ENCODE peak calls at places on chromosomes 16 and 17, in seven cellular contexts. One of them, this sample, is unnamed.

GRCh38 chr17:37538991-37539659 is 49.4 kb downstream of the DUSP14 start:
- DNase-seq in HT1080: no peak
- DNase-seq in right lobe of liver: no peak
- DNase-seq in NCI-H2171: no peak
- DNase-seq in MM.1S: no peak
- DNase-seq in H54: no peak
- DNase-seq in activated CD8-positive, alpha-beta memory T cell treated with anti-CD3 and anti-CD28 coated beads for 48 hours: no peak
- DNase-seq in this sample: no peak

GRCh38 chr16:27690604-27691003 is 140.7 kb downstream of the KATNIP start:
- DNase-seq in HT1080: peak; percentile 20
- DNase-seq in right lobe of liver: no peak
- DNase-seq in NCI-H2171: no peak
- DNase-seq in MM.1S: peak; percentile 24
- DNase-seq in H54: peak; percentile 48
- DNase-seq in activated CD8-positive, alpha-beta memory T cell treated with anti-CD3 and anti-CD28 coated beads for 48 hours: no peak
- DNase-seq in this sample: peak; percentile 45

GRCh38 chr16:27585200-27585599 is 35.3 kb downstream of the KATNIP start:
- DNase-seq in HT1080: no peak
- DNase-seq in right lobe of liver: no peak
- DNase-seq in NCI-H2171: no peak
- DNase-seq in MM.1S: no peak
- DNase-seq in H54: no peak
- DNase-seq in activated CD8-positive, alpha-beta memory T cell treated with anti-CD3 and anti-CD28 coated beads for 48 hours: no peak
- DNase-seq in this sample: no peak

GRCh38 chr17:75238684-75239191 is 22.7 kb downstream of the GGA3 start:
- DNase-seq in HT1080: peak; percentile 48
- DNase-seq in right lobe of liver: no peak
- DNase-seq in NCI-H2171: no peak
- DNase-seq in MM.1S: peak; percentile 77
- DNase-seq in H54: peak; percentile 87
- DNase-seq in activated CD8-positive, alpha-beta memory T cell treated with anti-CD3 and anti-CD28 coated beads for 48 hours: no peak
- DNase-seq in this sample: peak; percentile 87

GRCh38 chr17:2043785-2044184 is 2.0 kb downstream of the OVCA2 start:
- DNase-seq in HT1080: peak; percentile 66
- DNase-seq in right lobe of liver: no peak
- DNase-seq in NCI-H2171: no peak
- DNase-seq in MM.1S: no peak
- DNase-seq in H54: peak; percentile 86
- DNase-seq in activated CD8-positive, alpha-beta memory T cell treated with anti-CD3 and anti-CD28 coated beads for 48 hours: no peak
- DNase-seq in this sample: no peak

GRCh38 chr17:27644586-27644985 is 13.6 kb downstream of the LGALS9 start:
- DNase-seq in HT1080: no peak
- DNase-seq in right lobe of liver: no peak
- DNase-seq in NCI-H2171: no peak
- DNase-seq in MM.1S: no peak
- DNase-seq in H54: no peak
- DNase-seq in activated CD8-positive, alpha-beta memory T cell treated with anti-CD3 and anti-CD28 coated beads for 48 hours: no peak
- DNase-seq in this sample: no peak

GRCh38 chr17:73768691-73769090 is 124.4 kb upstream of the SDK2 start:
- DNase-seq in HT1080: no peak
- DNase-seq in right lobe of liver: no peak
- DNase-seq in NCI-H2171: no peak
- DNase-seq in MM.1S: no peak
- DNase-seq in H54: no peak
- DNase-seq in activated CD8-positive, alpha-beta memory T cell treated with anti-CD3 and anti-CD28 coated beads for 48 hours: no peak
- DNase-seq in this sample: no peak

GRCh38 chr17:69448431-69449102 is 34.1 kb downstream of the MAP2K6 start:
- DNase-seq in HT1080: no peak
- DNase-seq in right lobe of liver: peak; percentile 74
- DNase-seq in NCI-H2171: no peak
- DNase-seq in MM.1S: no peak
- DNase-seq in H54: no peak
- DNase-seq in activated CD8-positive, alpha-beta memory T cell treated with anti-CD3 and anti-CD28 coated beads for 48 hours: no peak
- DNase-seq in this sample: no peak

GRCh38 chr17:34177642-34178041 is 77.4 kb upstream of the CCL2 start:
- DNase-seq in HT1080: peak; percentile 43
- DNase-seq in right lobe of liver: no peak
- DNase-seq in NCI-H2171: no peak
- DNase-seq in MM.1S: no peak
- DNase-seq in H54: no peak
- DNase-seq in activated CD8-positive, alpha-beta memory T cell treated with anti-CD3 and anti-CD28 coated beads for 48 hours: no peak
- DNase-seq in this sample: no peak

GRCh38 chr17:5237541-5238016 is 2.9 kb upstream of the SCIMP start:
- DNase-seq in HT1080: peak; percentile 65
- DNase-seq in right lobe of liver: peak; percentile 70
- DNase-seq in NCI-H2171: no peak
- DNase-seq in MM.1S: peak; percentile 73
- DNase-seq in H54: peak; percentile 81
- DNase-seq in activated CD8-positive, alpha-beta memory T cell treated with anti-CD3 and anti-CD28 coated beads for 48 hours: no peak
- DNase-seq in this sample: peak; percentile 94

GRCh38 chr17:76039121-76039520 is 12.0 kb upstream of the EVPL start:
- DNase-seq in HT1080: no peak
- DNase-seq in right lobe of liver: no peak
- DNase-seq in NCI-H2171: no peak
- DNase-seq in MM.1S: no peak
- DNase-seq in H54: no peak
- DNase-seq in activated CD8-positive, alpha-beta memory T cell treated with anti-CD3 and anti-CD28 coated beads for 48 hours: no peak
- DNase-seq in this sample: no peak

GRCh38 chr17:11636771-11637170 is 38.5 kb downstream of the DNAH9 start:
- DNase-seq in HT1080: no peak
- DNase-seq in right lobe of liver: no peak
- DNase-seq in NCI-H2171: no peak
- DNase-seq in MM.1S: no peak
- DNase-seq in H54: no peak
- DNase-seq in activated CD8-positive, alpha-beta memory T cell treated with anti-CD3 and anti-CD28 coated beads for 48 hours: no peak
- DNase-seq in this sample: no peak

GRCh38 chr16:68365167-68365817 is 54.5 kb downstream of the PRMT7 start:
- DNase-seq in HT1080: no peak
- DNase-seq in right lobe of liver: no peak
- DNase-seq in NCI-H2171: no peak
- DNase-seq in MM.1S: no peak
- DNase-seq in H54: no peak
- DNase-seq in activated CD8-positive, alpha-beta memory T cell treated with anti-CD3 and anti-CD28 coated beads for 48 hours: no peak
- DNase-seq in this sample: no peak

GRCh38 chr17:68184816-68185436 is 62.9 kb upstream of the AMZ2 start:
- DNase-seq in HT1080: no peak
- DNase-seq in right lobe of liver: no peak
- DNase-seq in NCI-H2171: no peak
- DNase-seq in MM.1S: peak; percentile 47
- DNase-seq in H54: no peak
- DNase-seq in activated CD8-positive, alpha-beta memory T cell treated with anti-CD3 and anti-CD28 coated beads for 48 hours: no peak
- DNase-seq in this sample: no peak

GRCh38 chr16:27245276-27246231 is 23.0 kb downstream of the NSMCE1 start:
- DNase-seq in HT1080: peak; percentile 80
- DNase-seq in right lobe of liver: no peak
- DNase-seq in NCI-H2171: no peak
- DNase-seq in MM.1S: no peak
- DNase-seq in H54: no peak
- DNase-seq in activated CD8-positive, alpha-beta memory T cell treated with anti-CD3 and anti-CD28 coated beads for 48 hours: no peak
- DNase-seq in this sample: no peak

GRCh38 chr17:42675984-42676423 is 790 bp downstream of the PLEKHH3 start:
- DNase-seq in HT1080: peak; percentile 31
- DNase-seq in right lobe of liver: peak; percentile 71
- DNase-seq in NCI-H2171: no peak
- DNase-seq in MM.1S: peak; percentile 8
- DNase-seq in H54: peak; percentile 63
- DNase-seq in activated CD8-positive, alpha-beta memory T cell treated with anti-CD3 and anti-CD28 coated beads for 48 hours: no peak
- DNase-seq in this sample: peak; percentile 96

GRCh38 chr17:39927101-39927927 is at the start of the genes LRRC3C and ORMDL3:
- DNase-seq in HT1080: peak; percentile 88
- DNase-seq in right lobe of liver: peak; percentile 97
- DNase-seq in NCI-H2171: peak; percentile 88
- DNase-seq in MM.1S: peak; percentile 93
- DNase-seq in H54: peak; percentile 75
- DNase-seq in activated CD8-positive, alpha-beta memory T cell treated with anti-CD3 and anti-CD28 coated beads for 48 hours: peak; percentile 87
- DNase-seq in this sample: peak; percentile 97

GRCh38 chr17:32356750-32357149 is 6.8 kb downstream of the ZNF207 start:
- DNase-seq in HT1080: no peak
- DNase-seq in right lobe of liver: no peak
- DNase-seq in NCI-H2171: no peak
- DNase-seq in MM.1S: no peak
- DNase-seq in H54: no peak
- DNase-seq in activated CD8-positive, alpha-beta memory T cell treated with anti-CD3 and anti-CD28 coated beads for 48 hours: no peak
- DNase-seq in this sample: no peak

GRCh38 chr17:41666336-41666680 is 22.4 kb upstream of the EIF1 start:
- DNase-seq in HT1080: peak; percentile 61
- DNase-seq in right lobe of liver: no peak
- DNase-seq in NCI-H2171: peak; percentile 60
- DNase-seq in MM.1S: peak; percentile 97
- DNase-seq in H54: peak; percentile 30
- DNase-seq in activated CD8-positive, alpha-beta memory T cell treated with anti-CD3 and anti-CD28 coated beads for 48 hours: no peak
- DNase-seq in this sample: no peak

GRCh38 chr16:67950335-67950843 is 6.5 kb upstream of the LCAT start:
- DNase-seq in HT1080: no peak
- DNase-seq in right lobe of liver: no peak
- DNase-seq in NCI-H2171: no peak
- DNase-seq in MM.1S: no peak
- DNase-seq in H54: no peak
- DNase-seq in activated CD8-positive, alpha-beta memory T cell treated with anti-CD3 and anti-CD28 coated beads for 48 hours: no peak
- DNase-seq in this sample: no peak

GRCh38 chr16:75486014-75486404 is 9.2 kb downstream of the CHST6 start:
- DNase-seq in HT1080: no peak
- DNase-seq in right lobe of liver: no peak
- DNase-seq in NCI-H2171: peak; percentile 47
- DNase-seq in MM.1S: peak; percentile 40
- DNase-seq in H54: no peak
- DNase-seq in activated CD8-positive, alpha-beta memory T cell treated with anti-CD3 and anti-CD28 coated beads for 48 hours: no peak
- DNase-seq in this sample: peak; percentile 24

GRCh38 chr17:43372273-43372911 is 26.4 kb upstream of the ARL4D start:
- DNase-seq in HT1080: no peak
- DNase-seq in right lobe of liver: no peak
- DNase-seq in NCI-H2171: no peak
- DNase-seq in MM.1S: peak; percentile 70
- DNase-seq in H54: no peak
- DNase-seq in activated CD8-positive, alpha-beta memory T cell treated with anti-CD3 and anti-CD28 coated beads for 48 hours: no peak
- DNase-seq in this sample: no peak

GRCh38 chr17:65487161-65487560 is 74.3 kb downstream of the AXIN2 start:
- DNase-seq in HT1080: no peak
- DNase-seq in right lobe of liver: no peak
- DNase-seq in NCI-H2171: no peak
- DNase-seq in MM.1S: no peak
- DNase-seq in H54: no peak
- DNase-seq in activated CD8-positive, alpha-beta memory T cell treated with anti-CD3 and anti-CD28 coated beads for 48 hours: no peak
- DNase-seq in this sample: no peak

GRCh38 chr17:7016406-7016805 is 4.0 kb downstream of the RNASEK start:
- DNase-seq in HT1080: no peak
- DNase-seq in right lobe of liver: no peak
- DNase-seq in NCI-H2171: no peak
- DNase-seq in MM.1S: no peak
- DNase-seq in H54: no peak
- DNase-seq in activated CD8-positive, alpha-beta memory T cell treated with anti-CD3 and anti-CD28 coated beads for 48 hours: no peak
- DNase-seq in this sample: no peak

GRCh38 chr16:11084484-11085024 is 140.2 kb downstream of the CLEC16A start:
- DNase-seq in HT1080: peak; percentile 44
- DNase-seq in right lobe of liver: no peak
- DNase-seq in NCI-H2171: no peak
- DNase-seq in MM.1S: no peak
- DNase-seq in H54: no peak
- DNase-seq in activated CD8-positive, alpha-beta memory T cell treated with anti-CD3 and anti-CD28 coated beads for 48 hours: no peak
- DNase-seq in this sample: no peak

GRCh38 chr17:57357830-57358426 is 101.6 kb downstream of the MSI2 start:
- DNase-seq in HT1080: no peak
- DNase-seq in right lobe of liver: no peak
- DNase-seq in NCI-H2171: no peak
- DNase-seq in MM.1S: peak; percentile 79
- DNase-seq in H54: no peak
- DNase-seq in activated CD8-positive, alpha-beta memory T cell treated with anti-CD3 and anti-CD28 coated beads for 48 hours: no peak
- DNase-seq in this sample: peak; percentile 93

GRCh38 chr17:382644-383533 is 30.3 kb upstream of the RPH3AL start:
- DNase-seq in HT1080: no peak
- DNase-seq in right lobe of liver: no peak
- DNase-seq in NCI-H2171: peak; percentile 4
- DNase-seq in MM.1S: no peak
- DNase-seq in H54: no peak
- DNase-seq in activated CD8-positive, alpha-beta memory T cell treated with anti-CD3 and anti-CD28 coated beads for 48 hours: no peak
- DNase-seq in this sample: peak; percentile 66

GRCh38 chr17:67063146-67063545 is 18.8 kb downstream of the CACNG1 start:
- DNase-seq in HT1080: no peak
- DNase-seq in right lobe of liver: no peak
- DNase-seq in NCI-H2171: no peak
- DNase-seq in MM.1S: no peak
- DNase-seq in H54: no peak
- DNase-seq in activated CD8-positive, alpha-beta memory T cell treated with anti-CD3 and anti-CD28 coated beads for 48 hours: no peak
- DNase-seq in this sample: no peak

GRCh38 chr17:66829386-66829864 is 5.5 kb upstream of the CACNG5 start:
- DNase-seq in HT1080: peak; percentile 42
- DNase-seq in right lobe of liver: peak; percentile 66
- DNase-seq in NCI-H2171: peak; percentile 16
- DNase-seq in MM.1S: no peak
- DNase-seq in H54: peak; percentile 73
- DNase-seq in activated CD8-positive, alpha-beta memory T cell treated with anti-CD3 and anti-CD28 coated beads for 48 hours: no peak
- DNase-seq in this sample: peak; percentile 82

GRCh38 chr17:57264250-57264649 is 7.9 kb downstream of the MSI2 start:
- DNase-seq in HT1080: no peak
- DNase-seq in right lobe of liver: no peak
- DNase-seq in NCI-H2171: no peak
- DNase-seq in MM.1S: no peak
- DNase-seq in H54: no peak
- DNase-seq in activated CD8-positive, alpha-beta memory T cell treated with anti-CD3 and anti-CD28 coated beads for 48 hours: no peak
- DNase-seq in this sample: no peak